ENCODE peak calls at places on chromosomes 13 and 19, in seven cellular contexts. One of them, this sample, is unnamed.

GRCh38 chr19:45492627-45493470 is 4.0 kb downstream of the RTN2 start:
- DNase-seq in substantia nigra: peak
- DNase-seq in stimulated activated CD4-positive, alpha-beta T cell treated with anti-CD3 and anti-CD28 coated beads, Interleukin-15, amount 100 ng/mL, for 48 hours: no peak
- DNase-seq in amygdala: no peak
- DNase-seq in activated CD4-positive, alpha-beta T cell treated with anti-CD3 and anti-CD28 coated beads, Interleukin-2, amount 50 U/mL, for 48 hours: no peak
- DNase-seq in A549: no peak
- DNase-seq in H9: peak
- DNase-seq in this sample: peak

GRCh38 chr19:47280183-47280797 is 5.6 kb downstream of the INAFM1 start:
- DNase-seq in substantia nigra: no peak
- DNase-seq in stimulated activated CD4-positive, alpha-beta T cell treated with anti-CD3 and anti-CD28 coated beads, Interleukin-15, amount 100 ng/mL, for 48 hours: peak
- DNase-seq in amygdala: no peak
- DNase-seq in activated CD4-positive, alpha-beta T cell treated with anti-CD3 and anti-CD28 coated beads, Interleukin-2, amount 50 U/mL, for 48 hours: peak
- DNase-seq in A549: peak
- DNase-seq in H9: peak
- DNase-seq in this sample: peak

GRCh38 chr19:45733160-45733810 is at the start of gene MEIOSIN:
- DNase-seq in substantia nigra: no peak
- DNase-seq in stimulated activated CD4-positive, alpha-beta T cell treated with anti-CD3 and anti-CD28 coated beads, Interleukin-15, amount 100 ng/mL, for 48 hours: no peak
- DNase-seq in amygdala: no peak
- DNase-seq in activated CD4-positive, alpha-beta T cell treated with anti-CD3 and anti-CD28 coated beads, Interleukin-2, amount 50 U/mL, for 48 hours: no peak
- DNase-seq in A549: no peak
- DNase-seq in H9: no peak
- DNase-seq in this sample: peak

GRCh38 chr13:33251131-33251629 is 34.4 kb downstream of the STARD13 start:
- DNase-seq in substantia nigra: peak
- DNase-seq in stimulated activated CD4-positive, alpha-beta T cell treated with anti-CD3 and anti-CD28 coated beads, Interleukin-15, amount 100 ng/mL, for 48 hours: no peak
- DNase-seq in amygdala: no peak
- DNase-seq in activated CD4-positive, alpha-beta T cell treated with anti-CD3 and anti-CD28 coated beads, Interleukin-2, amount 50 U/mL, for 48 hours: no peak
- DNase-seq in A549: no peak
- DNase-seq in H9: no peak
- DNase-seq in this sample: no peak

GRCh38 chr13:20049558-20050473 is 91.3 kb downstream of the ZMYM2 start:
- DNase-seq in substantia nigra: no peak
- DNase-seq in stimulated activated CD4-positive, alpha-beta T cell treated with anti-CD3 and anti-CD28 coated beads, Interleukin-15, amount 100 ng/mL, for 48 hours: no peak
- DNase-seq in amygdala: no peak
- DNase-seq in activated CD4-positive, alpha-beta T cell treated with anti-CD3 and anti-CD28 coated beads, Interleukin-2, amount 50 U/mL, for 48 hours: no peak
- DNase-seq in A549: no peak
- DNase-seq in H9: no peak
- DNase-seq in this sample: no peak

GRCh38 chr19:40646564-40647254 is 43.7 kb downstream of the NUMBL start:
- DNase-seq in substantia nigra: no peak
- DNase-seq in stimulated activated CD4-positive, alpha-beta T cell treated with anti-CD3 and anti-CD28 coated beads, Interleukin-15, amount 100 ng/mL, for 48 hours: no peak
- DNase-seq in amygdala: no peak
- DNase-seq in activated CD4-positive, alpha-beta T cell treated with anti-CD3 and anti-CD28 coated beads, Interleukin-2, amount 50 U/mL, for 48 hours: no peak
- DNase-seq in A549: no peak
- DNase-seq in H9: no peak
- DNase-seq in this sample: no peak

GRCh38 chr13:110388141-110388943 is 81.3 kb downstream of the COL4A2 start:
- DNase-seq in substantia nigra: no peak
- DNase-seq in stimulated activated CD4-positive, alpha-beta T cell treated with anti-CD3 and anti-CD28 coated beads, Interleukin-15, amount 100 ng/mL, for 48 hours: no peak
- DNase-seq in amygdala: no peak
- DNase-seq in activated CD4-positive, alpha-beta T cell treated with anti-CD3 and anti-CD28 coated beads, Interleukin-2, amount 50 U/mL, for 48 hours: no peak
- DNase-seq in A549: no peak
- DNase-seq in H9: peak
- DNase-seq in this sample: peak

GRCh38 chr19:1066748-1067340 is at the start of gene ARHGAP45:
- DNase-seq in substantia nigra: no peak
- DNase-seq in stimulated activated CD4-positive, alpha-beta T cell treated with anti-CD3 and anti-CD28 coated beads, Interleukin-15, amount 100 ng/mL, for 48 hours: peak
- DNase-seq in amygdala: no peak
- DNase-seq in activated CD4-positive, alpha-beta T cell treated with anti-CD3 and anti-CD28 coated beads, Interleukin-2, amount 50 U/mL, for 48 hours: peak
- DNase-seq in A549: no peak
- DNase-seq in H9: no peak
- DNase-seq in this sample: peak

GRCh38 chr19:48859711-48860572 is 8.5 kb downstream of the PLEKHA4 start:
- DNase-seq in substantia nigra: no peak
- DNase-seq in stimulated activated CD4-positive, alpha-beta T cell treated with anti-CD3 and anti-CD28 coated beads, Interleukin-15, amount 100 ng/mL, for 48 hours: no peak
- DNase-seq in amygdala: no peak
- DNase-seq in activated CD4-positive, alpha-beta T cell treated with anti-CD3 and anti-CD28 coated beads, Interleukin-2, amount 50 U/mL, for 48 hours: peak
- DNase-seq in A549: no peak
- DNase-seq in H9: peak
- DNase-seq in this sample: peak